ENCODE peak calls at places on chromosomes 6 and 20, in five cellular contexts. One of them, this sample, is unnamed.

GRCh38 chr6:38634518-38634917 is 5.2 kb downstream of the BTBD9 start:
- DNase-seq in LoVo: no peak
- DNase-seq in sciatic nerve: no peak
- DNase-seq in GF-D8: no peak
- DNase-seq in T-helper 17 cell: no peak
- DNase-seq in this sample: no peak

GRCh38 chr6:15242937-15243614 is 2.8 kb upstream of the JARID2 start:
- DNase-seq in LoVo: no peak
- DNase-seq in sciatic nerve: no peak
- DNase-seq in GF-D8: peak; percentile 33
- DNase-seq in T-helper 17 cell: no peak
- DNase-seq in this sample: no peak

GRCh38 chr6:156585859-156586258 is 191.3 kb upstream of the ARID1B start:
- DNase-seq in LoVo: peak; percentile 9
- DNase-seq in sciatic nerve: no peak
- DNase-seq in GF-D8: no peak
- DNase-seq in T-helper 17 cell: no peak
- DNase-seq in this sample: no peak

GRCh38 chr20:54212226-54212625 is 4.3 kb downstream of the PFDN4 start:
- DNase-seq in LoVo: no peak
- DNase-seq in sciatic nerve: no peak
- DNase-seq in GF-D8: no peak
- DNase-seq in T-helper 17 cell: no peak
- DNase-seq in this sample: no peak

GRCh38 chr20:57158474-57158873 is 108.0 kb downstream of the BMP7 start:
- DNase-seq in LoVo: no peak
- DNase-seq in sciatic nerve: no peak
- DNase-seq in GF-D8: no peak
- DNase-seq in T-helper 17 cell: no peak
- DNase-seq in this sample: no peak

GRCh38 chr6:122678841-122679240 is 68.6 kb downstream of the PKIB start:
- DNase-seq in LoVo: no peak
- DNase-seq in sciatic nerve: no peak
- DNase-seq in GF-D8: no peak
- DNase-seq in T-helper 17 cell: no peak
- DNase-seq in this sample: no peak

GRCh38 chr6:79630883-79631799 is at the start of gene SH3BGRL2:
- DNase-seq in LoVo: peak; percentile 92
- DNase-seq in sciatic nerve: peak; percentile 81
- DNase-seq in GF-D8: no peak
- DNase-seq in T-helper 17 cell: peak; percentile 4
- DNase-seq in this sample: peak; percentile 84

GRCh38 chr20:62831361-62831788 is 14.5 kb downstream of the COL9A3 start:
- DNase-seq in LoVo: no peak
- DNase-seq in sciatic nerve: no peak
- DNase-seq in GF-D8: no peak
- DNase-seq in T-helper 17 cell: no peak
- DNase-seq in this sample: peak; percentile 81

GRCh38 chr20:24100370-24101011 is 111.9 kb upstream of the GGTLC1 start:
- DNase-seq in LoVo: peak; percentile 39
- DNase-seq in sciatic nerve: no peak
- DNase-seq in GF-D8: no peak
- DNase-seq in T-helper 17 cell: peak; percentile 28
- DNase-seq in this sample: peak; percentile 5

GRCh38 chr20:59030911-59031310 is 1.2 kb downstream of the ATP5F1E start:
- DNase-seq in LoVo: no peak
- DNase-seq in sciatic nerve: no peak
- DNase-seq in GF-D8: no peak
- DNase-seq in T-helper 17 cell: no peak
- DNase-seq in this sample: no peak

GRCh38 chr20:38473353-38473795 is 731 bp downstream of the RALGAPB start:
- DNase-seq in LoVo: peak; percentile 20
- DNase-seq in sciatic nerve: no peak
- DNase-seq in GF-D8: no peak
- DNase-seq in T-helper 17 cell: no peak
- DNase-seq in this sample: no peak

GRCh38 chr6:39917329-39917728 is 16.9 kb downstream of the MOCS1 start:
- DNase-seq in LoVo: no peak
- DNase-seq in sciatic nerve: no peak
- DNase-seq in GF-D8: no peak
- DNase-seq in T-helper 17 cell: no peak
- DNase-seq in this sample: no peak

GRCh38 chr6:14280766-14281293 is 163.3 kb downstream of the CD83 start:
- DNase-seq in LoVo: no peak
- DNase-seq in sciatic nerve: no peak
- DNase-seq in GF-D8: no peak
- DNase-seq in T-helper 17 cell: no peak
- DNase-seq in this sample: no peak

GRCh38 chr6:118313208-118313607 is 234.9 kb upstream of the PLN start:
- DNase-seq in LoVo: no peak
- DNase-seq in sciatic nerve: no peak
- DNase-seq in GF-D8: no peak
- DNase-seq in T-helper 17 cell: no peak
- DNase-seq in this sample: no peak

GRCh38 chr6:116969211-116969863 is 92.3 kb downstream of the RFX6 start:
- DNase-seq in LoVo: peak; percentile 54
- DNase-seq in sciatic nerve: no peak
- DNase-seq in GF-D8: no peak
- DNase-seq in T-helper 17 cell: no peak
- DNase-seq in this sample: peak; percentile 50

GRCh38 chr20:62914970-62915457 is 11.3 kb downstream of the DIDO1 start:
- DNase-seq in LoVo: no peak
- DNase-seq in sciatic nerve: no peak
- DNase-seq in GF-D8: no peak
- DNase-seq in T-helper 17 cell: no peak
- DNase-seq in this sample: peak; percentile 62

GRCh38 chr6:5653801-5654200 is 352.9 kb downstream of the NRN1 start:
- DNase-seq in LoVo: no peak
- DNase-seq in sciatic nerve: no peak
- DNase-seq in GF-D8: no peak
- DNase-seq in T-helper 17 cell: no peak
- DNase-seq in this sample: no peak

GRCh38 chr20:48619126-48620101 is 208.4 kb downstream of the PREX1 start:
- DNase-seq in LoVo: no peak
- DNase-seq in sciatic nerve: peak; percentile 53
- DNase-seq in GF-D8: no peak
- DNase-seq in T-helper 17 cell: no peak
- DNase-seq in this sample: no peak

GRCh38 chr6:19538086-19538485 is 299.1 kb upstream of the ID4 start:
- DNase-seq in LoVo: no peak
- DNase-seq in sciatic nerve: no peak
- DNase-seq in GF-D8: no peak
- DNase-seq in T-helper 17 cell: no peak
- DNase-seq in this sample: peak; percentile 62

GRCh38 chr20:63226020-63226943 is 9.4 kb upstream of the BIRC7 start:
- DNase-seq in LoVo: no peak
- DNase-seq in sciatic nerve: no peak
- DNase-seq in GF-D8: no peak
- DNase-seq in T-helper 17 cell: no peak
- DNase-seq in this sample: peak; percentile 36

GRCh38 chr6:138647006-138647405 is 126.6 kb upstream of the CCDC28A start:
- DNase-seq in LoVo: no peak
- DNase-seq in sciatic nerve: no peak
- DNase-seq in GF-D8: no peak
- DNase-seq in T-helper 17 cell: no peak
- DNase-seq in this sample: no peak

GRCh38 chr6:87825865-87826264 is 123.8 kb upstream of the AKIRIN2 start:
- DNase-seq in LoVo: no peak
- DNase-seq in sciatic nerve: no peak
- DNase-seq in GF-D8: no peak
- DNase-seq in T-helper 17 cell: no peak
- DNase-seq in this sample: no peak

GRCh38 chr20:18263723-18264122 is 24.6 kb upstream of the ZNF133 start:
- DNase-seq in LoVo: peak; percentile 60
- DNase-seq in sciatic nerve: no peak
- DNase-seq in GF-D8: no peak
- DNase-seq in T-helper 17 cell: no peak
- DNase-seq in this sample: peak; percentile 59

GRCh38 chr20:3164763-3165410 is 5.2 kb upstream of the FASTKD5 start:
- DNase-seq in LoVo: no peak
- DNase-seq in sciatic nerve: no peak
- DNase-seq in GF-D8: no peak
- DNase-seq in T-helper 17 cell: no peak
- DNase-seq in this sample: no peak

GRCh38 chr20:45781391-45781931 is 10.2 kb downstream of the WFDC3 start:
- DNase-seq in LoVo: no peak
- DNase-seq in sciatic nerve: no peak
- DNase-seq in GF-D8: no peak
- DNase-seq in T-helper 17 cell: no peak
- DNase-seq in this sample: no peak

GRCh38 chr6:147166360-147166944 is 37.8 kb upstream of the STXBP5 start:
- DNase-seq in LoVo: no peak
- DNase-seq in sciatic nerve: no peak
- DNase-seq in GF-D8: peak; percentile 86
- DNase-seq in T-helper 17 cell: no peak
- DNase-seq in this sample: no peak

GRCh38 chr20:53773792-53774371 is 180.2 kb upstream of the ZNF217 start:
- DNase-seq in LoVo: peak; percentile 89
- DNase-seq in sciatic nerve: no peak
- DNase-seq in GF-D8: no peak
- DNase-seq in T-helper 17 cell: no peak
- DNase-seq in this sample: no peak

GRCh38 chr20:31835977-31836852 is 9.2 kb downstream of the FOXS1 start:
- DNase-seq in LoVo: peak; percentile 71
- DNase-seq in sciatic nerve: peak; percentile 90
- DNase-seq in GF-D8: peak; percentile 73
- DNase-seq in T-helper 17 cell: no peak
- DNase-seq in this sample: peak; percentile 97

GRCh38 chr6:169738972-169739529 is 12.3 kb downstream of the DYNLT2 start:
- DNase-seq in LoVo: no peak
- DNase-seq in sciatic nerve: no peak
- DNase-seq in GF-D8: no peak
- DNase-seq in T-helper 17 cell: no peak
- DNase-seq in this sample: no peak

This sample was measured in Calu3.